ENCODE peak calls at places on chromosomes 13 and 19, in eight cellular contexts. J, E, G, D, L, M, W and P are unnamed samples.

GRCh38 chr13:112775791-112776279 is 86.0 kb downstream of the ATP11A start:
- DNase-seq in M (peak; percentile 32), L (no peak), D (no peak), G (no peak), E (no peak), W (no peak), J (no peak), P (no peak)

GRCh38 chr13:30832845-30833332 is 73.2 kb upstream of the MEDAG start:
- DNase-seq in L (no peak), W (peak; percentile 80), E (peak; percentile 93), M (peak; percentile 91), D (no peak), J (no peak), G (no peak), P (peak; percentile 84)

GRCh38 chr19:1156830-1157615 is 17.0 kb downstream of the SBNO2 start:
- DNase-seq in E (no peak), L (no peak), G (no peak), M (no peak), W (no peak), D (no peak), J (no peak), P (no peak)

GRCh38 chr19:33671211-33671610 is 49.5 kb downstream of the CHST8 start:
- DNase-seq in L (no peak), M (no peak), G (no peak), J (no peak), E (no peak), W (no peak), D (peak; percentile 2), P (no peak)

GRCh38 chr13:83780201-83780600 is 102.1 kb downstream of the SLITRK1 start:
- DNase-seq in D (no peak), L (no peak), W (peak; percentile 24), M (peak; percentile 33), J (no peak), G (peak; percentile 52), E (peak; percentile 33), P (no peak)

GRCh38 chr13:20006206-20006605 is 47.7 kb downstream of the ZMYM2 start:
- DNase-seq in W (peak; percentile 59), L (no peak), D (no peak), M (no peak), J (no peak), G (peak; percentile 55), E (no peak), P (no peak)

GRCh38 chr19:40923934-40924391 is 41.9 kb upstream of the CYP2A7 start:
- DNase-seq in J (no peak), D (no peak), E (no peak), G (no peak), W (no peak), M (no peak), L (peak; percentile 79), P (no peak)

GRCh38 chr13:42363941-42364612 is 92.1 kb downstream of the AKAP11 start:
- DNase-seq in L (no peak), M (no peak), G (peak; percentile 57), D (no peak), W (peak; percentile 13), J (no peak), E (peak; percentile 49), P (peak; percentile 7)

GRCh38 chr19:48842744-48843162 is 6.5 kb upstream of the HSD17B14 start:
- DNase-seq in D (peak; percentile 44), W (peak; percentile 19), M (peak; percentile 68), E (no peak), L (peak; percentile 47), G (peak; percentile 61), J (no peak), P (no peak)

GRCh38 chr13:60562081-60562764 is 165.2 kb downstream of the TDRD3 start:
- DNase-seq in D (no peak), E (peak; percentile 23), M (no peak), L (no peak), W (peak; percentile 33), J (no peak), G (peak; percentile 7), P (no peak)

GRCh38 chr19:1004803-1005664 is 4.8 kb downstream of the GRIN3B start:
- DNase-seq in L (no peak), M (no peak), J (no peak), D (no peak), E (no peak), W (no peak), G (no peak), P (no peak)

GRCh38 chr13:37070145-37070695 is 10.7 kb upstream of the SUPT20H start:
- DNase-seq in W (no peak), E (no peak), M (peak; percentile 19), L (no peak), G (no peak), J (no peak), D (no peak), P (no peak)

GRCh38 chr13:40179882-40180281 is 486.6 kb downstream of the FOXO1 start:
- DNase-seq in D (no peak), M (no peak), W (no peak), J (no peak), L (no peak), G (no peak), E (no peak), P (no peak)

GRCh38 chr19:29540128-29540527 is 14.3 kb downstream of the VSTM2B start:
- DNase-seq in J (no peak), D (no peak), W (no peak), L (no peak), M (no peak), E (no peak), G (no peak), P (no peak)

GRCh38 chr13:21326155-21327030 is 132.7 kb downstream of the ZDHHC20 start:
- DNase-seq in L (no peak), J (no peak), E (peak; percentile 25), W (peak; percentile 46), M (peak; percentile 33), G (peak; percentile 51), D (no peak), P (no peak)

DNA sequence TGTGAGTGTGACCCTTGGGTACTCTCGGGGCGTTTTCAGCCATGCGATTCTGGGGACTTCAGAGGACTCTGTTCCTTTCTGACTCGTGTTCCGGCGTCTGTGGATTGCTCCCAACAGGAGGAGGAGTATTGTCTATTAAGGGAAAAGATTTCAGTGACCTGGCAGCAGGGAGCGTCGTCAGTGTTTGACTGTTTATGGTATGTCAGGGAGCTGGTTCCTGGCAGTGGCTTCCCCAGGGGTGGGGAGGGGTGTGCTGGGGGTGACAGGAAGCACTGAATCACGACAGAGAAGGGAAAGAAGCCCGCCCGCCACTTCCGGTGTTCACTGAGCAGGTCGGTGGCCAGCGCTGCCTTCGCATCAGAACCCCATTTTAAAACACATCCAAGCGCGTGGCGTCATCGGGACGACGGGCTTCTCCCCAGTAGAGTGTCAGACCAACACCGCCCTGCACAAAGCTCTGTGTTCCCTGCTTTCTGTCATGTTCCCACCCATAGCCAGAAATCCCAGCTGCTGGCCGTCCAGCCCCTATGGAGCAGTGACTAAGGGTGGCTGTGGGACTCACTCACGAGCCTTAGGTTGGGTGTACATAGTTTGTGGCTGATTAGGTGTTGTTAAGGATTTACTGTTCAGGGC is 33.8 kb downstream of the COL4A2 start:
- DNase-seq in W (peak; percentile 87), D (peak; percentile 86), J (no peak), E (peak; percentile 53), G (peak; percentile 34), L (peak; percentile 59), M (no peak), P (no peak)
- H3K4me3 ChIP-seq in W (no peak overlapping the region), D (peak overlapping the region; percentile 25), J (no peak overlapping the region), E (no peak overlapping the region), G (no peak overlapping the region), L (no peak overlapping the region), M (no peak overlapping the region), P (no peak overlapping the region)

GRCh38 chr19:53509845-53510244 is 28.1 kb upstream of the ZNF331 start:
- DNase-seq in G (no peak), M (no peak), J (no peak), W (no peak), E (no peak), L (no peak), D (no peak), P (no peak)

GRCh38 chr19:53507523-53508442 is 30.2 kb upstream of the ZNF331 start:
- DNase-seq in L (no peak), J (no peak), D (no peak), E (no peak), M (no peak), G (no peak), W (no peak), P (no peak)

GRCh38 chr19:53511357-53511756 is 26.6 kb upstream of the ZNF331 start:
- DNase-seq in W (no peak), D (no peak), L (no peak), G (no peak), J (no peak), E (no peak), M (no peak), P (no peak)

GRCh38 chr19:53509443-53509842 is 28.5 kb upstream of the ZNF331 start:
- DNase-seq in E (no peak), L (no peak), M (no peak), W (no peak), G (no peak), D (no peak), J (no peak), P (no peak)

DNA sequence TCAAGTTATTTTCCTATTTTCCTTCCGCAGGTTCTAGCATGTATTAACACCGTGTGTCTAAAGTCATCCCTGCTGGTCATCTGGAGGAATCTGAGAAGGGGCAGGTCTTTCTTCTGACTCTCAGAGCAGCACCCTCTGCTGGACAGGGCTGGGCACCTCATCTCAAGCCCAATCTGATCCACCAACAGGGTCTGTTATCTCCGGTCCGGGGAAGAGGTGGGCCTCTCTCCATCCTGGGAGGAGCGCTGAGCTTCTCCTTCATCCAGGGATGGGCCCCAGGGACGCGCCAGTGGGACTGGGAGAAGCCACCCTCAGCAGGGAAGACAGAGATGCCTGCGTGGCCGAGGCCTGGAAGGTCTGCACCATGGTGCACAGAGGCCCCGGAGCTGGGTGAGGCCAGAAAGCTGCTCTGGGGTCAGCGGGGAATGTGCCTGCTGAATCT is 26.0 kb upstream of the ZNF331 start:
- DNase-seq in J (no peak), G (peak; percentile 54), M (peak; percentile 48), L (peak; percentile 54), E (peak; percentile 43), W (peak; percentile 56), D (peak; percentile 40), P (no peak)
- TF ChIP-seq CTCF in J (peak; percentile 56), G (peak; percentile 46), M (peak; percentile 60), L (peak; percentile 35), E (peak; percentile 33), W (peak; percentile 45), D (peak; percentile 55), P (peak; percentile 43)

GRCh38 chr19:55654323-55654832 is 457 bp upstream of the U2AF2 start:
- DNase-seq in G (peak; percentile 99), J (peak; percentile 95), M (peak; percentile 99), L (peak; percentile 99), E (peak; percentile 98), D (peak; percentile 100), W (peak; percentile 97), P (peak; percentile 90)
- H3K4me3 ChIP-seq in G (peak overlapping the region; percentile 93), J (peak overlapping the region; percentile 87), M (peak overlapping the region; percentile 99), L (peak overlapping the region; percentile 47), E (peak overlapping the region; percentile 67), D (peak overlapping the region; percentile 96), W (peak overlapping the region; percentile 99), P (peak overlapping the region; percentile 70)

DNA sequence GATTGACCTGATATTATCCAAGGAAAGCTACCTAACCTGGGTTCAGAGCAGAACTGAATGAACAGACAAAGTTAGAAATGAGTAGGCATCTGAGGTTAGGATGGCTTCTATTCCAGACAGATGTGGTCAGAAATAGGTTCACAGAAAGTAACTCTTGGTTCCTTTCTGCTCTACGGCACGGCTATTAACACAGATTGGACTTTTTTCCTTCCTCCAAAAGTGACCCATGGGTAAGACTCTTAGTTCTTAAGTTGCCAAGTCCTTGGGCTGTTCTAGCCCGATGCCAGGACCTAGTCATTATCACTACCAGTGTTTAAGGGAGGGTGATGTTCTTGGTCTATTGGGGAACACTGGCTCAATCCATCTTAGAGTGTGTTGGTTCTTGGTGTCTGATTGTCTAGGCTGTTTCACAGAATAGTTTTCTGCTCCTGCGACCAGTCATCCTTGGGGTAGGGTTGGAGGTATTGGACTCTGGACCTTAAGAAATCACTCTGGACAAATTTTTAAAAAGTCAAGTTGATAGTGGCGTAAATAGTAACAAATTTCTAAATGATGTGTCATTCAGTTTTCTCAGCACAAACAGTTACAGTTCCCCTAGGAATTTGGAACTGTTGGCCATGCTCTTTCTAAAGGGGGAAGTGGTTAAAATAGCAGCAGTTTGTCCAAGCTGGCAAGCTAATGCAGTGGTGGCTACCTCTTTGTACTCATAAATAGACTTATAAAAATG is 60.1 kb upstream of the MYCBP2 start:
- DNase-seq in D (peak; percentile 86), M (no peak), L (no peak), W (peak; percentile 89), G (peak; percentile 84), E (no peak), J (peak; percentile 49), P (no peak)
- TF ChIP-seq CTCF in D (no peak), M (no peak), L (no peak), W (no peak), G (no peak), E (no peak), J (no peak), P (no peak)